ENCODE peak calls at places on chromosomes 5 and 9, in five cellular contexts. One of them, this sample, is unnamed.

GRCh38 chr5:95759005-95759404 is 27.9 kb downstream of the RHOBTB3 start:
- DNase-seq in ascending aorta: no peak
- DNase-seq in AG10803: no peak
- DNase-seq in osteocyte: no peak
- DNase-seq in chondrocyte: no peak
- DNase-seq in this sample: no peak

GRCh38 chr5:138752341-138752950 is 779 bp upstream of the CTNNA1 start:
- DNase-seq in ascending aorta: no peak
- DNase-seq in AG10803: peak
- DNase-seq in osteocyte: no peak
- DNase-seq in chondrocyte: no peak
- DNase-seq in this sample: no peak

GRCh38 chr5:55316289-55316688 is 8.5 kb downstream of the MTREX start:
- DNase-seq in ascending aorta: no peak
- DNase-seq in AG10803: no peak
- DNase-seq in osteocyte: no peak
- DNase-seq in chondrocyte: no peak
- DNase-seq in this sample: no peak

GRCh38 chr9:10396641-10397040 is 216.2 kb downstream of the PTPRD start:
- DNase-seq in ascending aorta: no peak
- DNase-seq in AG10803: no peak
- DNase-seq in osteocyte: no peak
- DNase-seq in chondrocyte: no peak
- DNase-seq in this sample: no peak

GRCh38 chr9:9790216-9790872 is 822.5 kb downstream of the PTPRD start:
- DNase-seq in ascending aorta: no peak
- DNase-seq in AG10803: no peak
- DNase-seq in osteocyte: no peak
- DNase-seq in chondrocyte: no peak
- DNase-seq in this sample: no peak

GRCh38 chr5:73691301-73691700 is 65.3 kb downstream of the ARHGEF28 start:
- DNase-seq in ascending aorta: no peak
- DNase-seq in AG10803: no peak
- DNase-seq in osteocyte: no peak
- DNase-seq in chondrocyte: no peak
- DNase-seq in this sample: no peak

GRCh38 chr5:68843600-68844342 is 250.0 kb upstream of the SLC30A5 start:
- DNase-seq in ascending aorta: no peak
- DNase-seq in AG10803: peak
- DNase-seq in osteocyte: no peak
- DNase-seq in chondrocyte: no peak
- DNase-seq in this sample: no peak

GRCh38 chr5:146338774-146339714 is at the start of gene POU4F3:
- DNase-seq in ascending aorta: no peak
- DNase-seq in AG10803: no peak
- DNase-seq in osteocyte: no peak
- DNase-seq in chondrocyte: no peak
- DNase-seq in this sample: no peak

GRCh38 chr5:122490718-122491117 is 178.7 kb downstream of the SNCAIP start:
- DNase-seq in ascending aorta: no peak
- DNase-seq in AG10803: no peak
- DNase-seq in osteocyte: no peak
- DNase-seq in chondrocyte: no peak
- DNase-seq in this sample: no peak

GRCh38 chr9:98118640-98119601 is at the start of gene TRIM14:
- DNase-seq in ascending aorta: no peak
- DNase-seq in AG10803: peak
- DNase-seq in osteocyte: no peak
- DNase-seq in chondrocyte: peak
- DNase-seq in this sample: no peak

GRCh38 chr9:121055642-121056143 is 5.6 kb upstream of the C5 start:
- DNase-seq in ascending aorta: no peak
- DNase-seq in AG10803: no peak
- DNase-seq in osteocyte: no peak
- DNase-seq in chondrocyte: no peak
- DNase-seq in this sample: no peak

DNA sequence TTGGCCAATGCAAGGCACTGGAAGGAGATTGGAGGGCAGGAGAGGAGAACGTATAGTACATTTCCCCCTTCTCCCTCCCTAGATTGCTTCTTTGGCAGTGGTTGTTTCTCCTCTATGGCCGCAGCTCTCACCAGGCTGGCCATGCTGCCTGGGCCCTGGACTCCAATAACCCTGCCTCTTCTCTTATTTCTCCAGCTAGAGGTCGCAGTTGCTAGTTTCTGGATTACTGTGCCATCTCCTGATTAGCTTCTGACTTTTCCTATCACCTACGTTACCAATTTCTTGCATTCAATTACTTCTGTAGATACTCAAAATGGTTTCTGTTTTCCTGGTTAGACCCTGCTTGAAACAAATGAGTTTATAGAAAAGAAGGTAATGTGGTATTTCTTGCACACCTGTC is 2.4 kb upstream of the MACIR start:
- DNase-seq in ascending aorta: no peak
- DNase-seq in AG10803: no peak
- DNase-seq in osteocyte: no peak
- DNase-seq in chondrocyte: no peak
- DNase-seq in this sample: no peak
- TF ChIP-seq CTCF in ascending aorta: no peak
- TF ChIP-seq CTCF in AG10803: peak
- TF ChIP-seq CTCF in osteocyte: no peak
- TF ChIP-seq CTCF in chondrocyte: peak
- TF ChIP-seq CTCF in this sample: no peak

DNA sequence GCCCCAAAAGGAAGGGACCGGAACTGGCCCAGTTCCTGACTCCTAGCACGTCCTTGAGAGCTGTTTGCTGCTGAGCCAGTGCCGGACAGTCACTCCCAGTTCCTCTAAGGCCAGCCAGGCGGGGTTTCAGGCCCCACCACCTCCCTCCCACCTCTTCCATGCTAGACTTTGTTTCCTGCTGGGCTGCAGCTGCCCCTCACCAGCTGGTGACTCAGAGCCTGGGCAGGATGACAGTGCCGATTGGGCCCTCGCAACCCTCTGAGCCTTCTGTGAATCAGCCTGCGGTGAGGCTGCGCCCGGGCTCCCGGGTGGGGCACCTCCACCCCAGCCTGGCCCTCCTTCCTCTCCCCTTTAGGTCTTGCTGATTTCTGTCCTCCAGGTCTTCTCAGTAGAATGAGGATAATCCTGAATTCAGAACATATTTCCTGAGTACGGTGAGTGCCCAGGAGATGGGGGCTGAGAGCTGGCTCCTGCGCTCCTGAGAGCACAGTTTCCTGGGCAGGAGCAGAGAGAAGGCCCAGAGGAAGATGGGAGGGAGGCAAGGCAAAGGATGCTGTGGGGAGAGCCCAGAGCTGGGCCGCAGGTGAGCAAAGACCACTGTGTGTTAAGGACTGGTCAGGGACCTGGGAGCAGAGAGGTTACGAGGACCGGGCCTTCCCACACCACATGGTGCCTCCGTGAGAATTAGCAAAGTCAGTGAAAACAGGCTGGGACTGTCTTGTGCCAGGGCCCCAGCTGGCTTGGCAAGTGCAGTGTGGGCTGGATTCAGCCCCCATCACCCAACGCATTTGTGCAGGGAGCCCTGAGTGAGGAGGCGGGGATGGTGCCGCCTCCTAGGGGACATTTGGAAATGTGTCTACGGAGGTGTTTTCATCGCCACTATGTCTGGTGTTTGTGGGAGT is 32.9 kb upstream of the STXBP1 start:
- DNase-seq in ascending aorta: peak
- DNase-seq in AG10803: peak
- DNase-seq in osteocyte: peak
- DNase-seq in chondrocyte: no peak
- DNase-seq in this sample: peak
- TF ChIP-seq CTCF in ascending aorta: peak
- TF ChIP-seq CTCF in AG10803: peak
- TF ChIP-seq CTCF in osteocyte: peak
- TF ChIP-seq CTCF in chondrocyte: peak
- TF ChIP-seq CTCF in this sample: peak

DNA sequence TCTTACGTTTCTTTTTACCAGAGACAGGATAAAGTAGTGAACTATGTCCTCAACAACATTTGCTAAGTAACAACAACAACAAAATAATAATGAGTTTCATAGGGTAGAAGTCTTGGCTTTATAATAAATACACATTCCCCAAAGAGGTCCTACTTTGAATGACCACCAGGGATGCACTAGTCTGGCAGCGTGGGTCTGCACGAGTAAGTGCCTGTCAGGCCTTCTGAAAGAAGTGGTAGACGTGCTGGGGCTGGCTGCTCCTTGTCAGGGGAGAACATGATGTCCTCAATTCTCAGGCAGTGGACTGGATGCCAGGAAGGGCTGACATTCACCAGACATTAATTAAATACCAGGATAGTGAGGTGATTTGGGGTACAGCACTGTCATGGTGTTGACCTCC is 331.1 kb downstream of the TMEM38B start:
- DNase-seq in ascending aorta: no peak
- DNase-seq in AG10803: no peak
- DNase-seq in osteocyte: no peak
- DNase-seq in chondrocyte: no peak
- DNase-seq in this sample: no peak
- TF ChIP-seq CTCF in ascending aorta: no peak
- TF ChIP-seq CTCF in AG10803: no peak
- TF ChIP-seq CTCF in osteocyte: no peak
- TF ChIP-seq CTCF in chondrocyte: peak
- TF ChIP-seq CTCF in this sample: no peak

GRCh38 chr5:15682566-15682965 is 182.6 kb downstream of the FBXL7 start:
- DNase-seq in ascending aorta: no peak
- DNase-seq in AG10803: peak
- DNase-seq in osteocyte: no peak
- DNase-seq in chondrocyte: no peak
- DNase-seq in this sample: no peak

GRCh38 chr5:15691536-15691935 is 191.6 kb downstream of the FBXL7 start:
- DNase-seq in ascending aorta: no peak
- DNase-seq in AG10803: peak
- DNase-seq in osteocyte: no peak
- DNase-seq in chondrocyte: no peak
- DNase-seq in this sample: no peak

GRCh38 chr5:15683332-15683731 is 183.4 kb downstream of the FBXL7 start:
- DNase-seq in ascending aorta: no peak
- DNase-seq in AG10803: no peak
- DNase-seq in osteocyte: no peak
- DNase-seq in chondrocyte: no peak
- DNase-seq in this sample: no peak

GRCh38 chr5:15690611-15691010 is 190.6 kb downstream of the FBXL7 start:
- DNase-seq in ascending aorta: no peak
- DNase-seq in AG10803: peak
- DNase-seq in osteocyte: no peak
- DNase-seq in chondrocyte: no peak
- DNase-seq in this sample: no peak

GRCh38 chr5:15687401-15687800 is 187.4 kb downstream of the FBXL7 start:
- DNase-seq in ascending aorta: no peak
- DNase-seq in AG10803: no peak
- DNase-seq in osteocyte: no peak
- DNase-seq in chondrocyte: no peak
- DNase-seq in this sample: no peak
- TF ChIP-seq CTCF in ascending aorta: no peak
- TF ChIP-seq CTCF in AG10803: no peak
- TF ChIP-seq CTCF in osteocyte: no peak
- TF ChIP-seq CTCF in chondrocyte: no peak
- TF ChIP-seq CTCF in this sample: no peak

GRCh38 chr5:114101153-114101552 is 260.7 kb upstream of the KCNN2 start:
- DNase-seq in ascending aorta: no peak
- DNase-seq in AG10803: peak
- DNase-seq in osteocyte: no peak
- DNase-seq in chondrocyte: no peak
- DNase-seq in this sample: no peak
- TF ChIP-seq CTCF in ascending aorta: no peak
- TF ChIP-seq CTCF in AG10803: peak
- TF ChIP-seq CTCF in osteocyte: peak
- TF ChIP-seq CTCF in chondrocyte: peak
- TF ChIP-seq CTCF in this sample: no peak

GRCh38 chr5:50888754-50889153 is 222.3 kb downstream of the PARP8 start:
- DNase-seq in ascending aorta: no peak
- DNase-seq in AG10803: no peak
- DNase-seq in osteocyte: no peak
- DNase-seq in chondrocyte: no peak
- DNase-seq in this sample: no peak

GRCh38 chr5:50886657-50887056 is 220.2 kb downstream of the PARP8 start:
- DNase-seq in ascending aorta: no peak
- DNase-seq in AG10803: no peak
- DNase-seq in osteocyte: no peak
- DNase-seq in chondrocyte: no peak
- DNase-seq in this sample: no peak

GRCh38 chr5:50889790-50890189 is 223.4 kb downstream of the PARP8 start:
- DNase-seq in ascending aorta: no peak
- DNase-seq in AG10803: no peak
- DNase-seq in osteocyte: no peak
- DNase-seq in chondrocyte: no peak
- DNase-seq in this sample: no peak
- TF ChIP-seq CTCF in ascending aorta: no peak
- TF ChIP-seq CTCF in AG10803: no peak
- TF ChIP-seq CTCF in osteocyte: no peak
- TF ChIP-seq CTCF in chondrocyte: peak
- TF ChIP-seq CTCF in this sample: no peak

GRCh38 chr5:41637869-41638268 is 127.5 kb upstream of the PLCXD3 start:
- DNase-seq in ascending aorta: no peak
- DNase-seq in AG10803: no peak
- DNase-seq in osteocyte: no peak
- DNase-seq in chondrocyte: no peak
- DNase-seq in this sample: no peak
- TF ChIP-seq CTCF in ascending aorta: no peak
- TF ChIP-seq CTCF in AG10803: peak
- TF ChIP-seq CTCF in osteocyte: peak
- TF ChIP-seq CTCF in chondrocyte: peak
- TF ChIP-seq CTCF in this sample: no peak

GRCh38 chr5:57082441-57083067 is 91.3 kb upstream of the GPBP1 start:
- DNase-seq in ascending aorta: no peak
- DNase-seq in AG10803: peak
- DNase-seq in osteocyte: no peak
- DNase-seq in chondrocyte: no peak
- DNase-seq in this sample: no peak
- TF ChIP-seq CTCF in ascending aorta: no peak
- TF ChIP-seq CTCF in AG10803: peak
- TF ChIP-seq CTCF in osteocyte: peak
- TF ChIP-seq CTCF in chondrocyte: peak
- TF ChIP-seq CTCF in this sample: peak

DNA sequence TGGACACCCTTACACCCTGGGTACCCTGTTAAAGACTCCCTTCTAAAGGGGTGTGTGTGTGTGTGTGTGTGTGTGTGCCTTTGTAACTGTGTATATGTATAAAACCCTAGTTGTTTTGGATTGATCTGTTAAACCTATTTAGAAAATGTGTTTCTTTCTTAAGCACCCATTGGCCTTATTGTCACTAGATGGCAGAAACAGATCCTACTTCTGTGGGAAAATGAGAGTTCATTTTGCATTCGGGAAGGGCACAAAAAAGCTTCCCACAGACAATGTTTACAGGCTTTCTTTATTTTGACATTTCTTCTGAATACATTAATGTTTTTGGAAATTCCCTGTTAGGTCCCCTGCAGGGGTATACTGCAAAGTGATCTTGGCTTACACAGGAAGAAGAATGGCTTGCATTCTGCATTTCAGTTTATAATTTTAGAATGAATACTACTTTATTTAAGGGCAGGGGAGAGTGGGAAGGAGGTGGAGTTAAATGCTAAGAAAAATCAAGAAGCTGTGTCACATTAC is 481.8 kb upstream of the ARRDC3 start:
- DNase-seq in ascending aorta: no peak
- DNase-seq in AG10803: no peak
- DNase-seq in osteocyte: no peak
- DNase-seq in chondrocyte: no peak
- DNase-seq in this sample: no peak
- TF ChIP-seq CTCF in ascending aorta: no peak
- TF ChIP-seq CTCF in AG10803: no peak
- TF ChIP-seq CTCF in osteocyte: peak
- TF ChIP-seq CTCF in chondrocyte: peak
- TF ChIP-seq CTCF in this sample: no peak

GRCh38 chr9:129394011-129394919 is 216.2 kb upstream of the IER5L start:
- DNase-seq in ascending aorta: no peak
- DNase-seq in AG10803: no peak
- DNase-seq in osteocyte: no peak
- DNase-seq in chondrocyte: peak
- DNase-seq in this sample: no peak
- TF ChIP-seq CTCF in ascending aorta: no peak
- TF ChIP-seq CTCF in AG10803: no peak
- TF ChIP-seq CTCF in osteocyte: no peak
- TF ChIP-seq CTCF in chondrocyte: no peak
- TF ChIP-seq CTCF in this sample: no peak

This sample was measured in esophagus squamous epithelium.